ENCODE peak calls at places on chromosomes 3 and 15, in four cellular contexts. B, Y, Z and C are unnamed samples.

GRCh38 chr3:188349963-188350332 is 196.0 kb downstream of the LPP start:
- DNase-seq in B (no peak), Y (no peak), Z (no peak), C (no peak)

GRCh38 chr3:48034000-48034516 is 17.8 kb upstream of the MAP4 start:
- DNase-seq in B (peak), Y (peak), Z (no peak), C (no peak)

GRCh38 chr3:158107508-158108095 is 1.4 kb upstream of the SHOX2 start:
- DNase-seq in B (no peak), Y (no peak), Z (no peak), C (no peak)

GRCh38 chr3:4704552-4704951 is 211.4 kb downstream of the ITPR1 start:
- DNase-seq in B (no peak), Y (no peak), Z (no peak), C (no peak)

GRCh38 chr3:76872999-76873398 is 166.9 kb upstream of the ROBO2 start:
- DNase-seq in B (no peak), Y (no peak), Z (no peak), C (no peak)

GRCh38 chr15:82159922-82160321 is 102.6 kb downstream of the EFL1 start:
- DNase-seq in B (peak), Y (peak), Z (no peak), C (no peak)

GRCh38 chr3:72487078-72487765 is 361.0 kb downstream of the SHQ1 start:
- DNase-seq in B (peak), Y (peak), Z (peak), C (no peak)

GRCh38 chr3:15497984-15498383 is 23.5 kb downstream of the COLQ start:
- DNase-seq in B (no peak), Y (no peak), Z (no peak), C (no peak)

GRCh38 chr3:111594205-111594604 is 941 bp downstream of the ZBED2 start:
- DNase-seq in B (no peak), Y (peak), Z (no peak), C (no peak)

GRCh38 chr3:143311096-143311495 is 191.5 kb downstream of the CHST2 start:
- DNase-seq in B (no peak), Y (no peak), Z (no peak), C (no peak)

GRCh38 chr15:65305776-65306175 is 1.3 kb downstream of the RNU5B-1 start:
- DNase-seq in B (no peak), Y (no peak), Z (no peak), C (no peak)

GRCh38 chr3:43733459-43734384 is 43.0 kb downstream of the ABHD5 start:
- DNase-seq in B (no peak), Y (peak), Z (no peak), C (no peak)

GRCh38 chr3:69541059-69541471 is 155.2 kb upstream of the FRMD4B start:
- DNase-seq in B (no peak), Y (no peak), Z (no peak), C (no peak)

GRCh38 chr3:73480187-73480672 is 144.5 kb downstream of the PDZRN3 start:
- DNase-seq in B (no peak), Y (no peak), Z (no peak), C (no peak)

GRCh38 chr3:129197341-129197740 is 13.6 kb upstream of the CNBP start:
- DNase-seq in B (no peak), Y (peak), Z (no peak), C (no peak)

GRCh38 chr3:177337548-177338331 is 140.5 kb upstream of the TBL1XR1 start:
- DNase-seq in B (no peak), Y (peak), Z (no peak), C (no peak)

GRCh38 chr3:123481722-123482457 is 33.0 kb upstream of the ADCY5 start:
- DNase-seq in B (no peak), Y (no peak), Z (no peak), C (no peak)

GRCh38 chr3:71160800-71161546 is 422.6 kb downstream of the FOXP1 start:
- DNase-seq in B (no peak), Y (peak), Z (no peak), C (no peak)

GRCh38 chr3:162517110-162517509 is 1020.5 kb downstream of the OTOL1 start:
- DNase-seq in B (no peak), Y (peak), Z (no peak), C (no peak)

GRCh38 chr3:59424268-59425010 is 374.6 kb upstream of the CFAP20DC start:
- DNase-seq in B (no peak), Y (peak), Z (no peak), C (no peak)

GRCh38 chr3:176663376-176663775 is 533.9 kb downstream of the TBL1XR1 start:
- DNase-seq in B (no peak), Y (peak), Z (no peak), C (no peak)

GRCh38 chr15:91965501-91966180 is 112.1 kb downstream of the SLCO3A1 start:
- DNase-seq in B (peak), Y (no peak), Z (no peak), C (no peak)

GRCh38 chr3:58306662-58307286 is 454 bp downstream of the HTD2 start:
- DNase-seq in B (no peak), Y (peak), Z (peak), C (no peak)

GRCh38 chr15:28977377-28978010 is 91.7 kb downstream of the APBA2 start:
- DNase-seq in B (peak), Y (peak), Z (no peak), C (no peak)

GRCh38 chr3:197331131-197331530 is 32.7 kb upstream of the DLG1 start:
- DNase-seq in B (peak), Y (peak), Z (no peak), C (no peak)

DNA sequence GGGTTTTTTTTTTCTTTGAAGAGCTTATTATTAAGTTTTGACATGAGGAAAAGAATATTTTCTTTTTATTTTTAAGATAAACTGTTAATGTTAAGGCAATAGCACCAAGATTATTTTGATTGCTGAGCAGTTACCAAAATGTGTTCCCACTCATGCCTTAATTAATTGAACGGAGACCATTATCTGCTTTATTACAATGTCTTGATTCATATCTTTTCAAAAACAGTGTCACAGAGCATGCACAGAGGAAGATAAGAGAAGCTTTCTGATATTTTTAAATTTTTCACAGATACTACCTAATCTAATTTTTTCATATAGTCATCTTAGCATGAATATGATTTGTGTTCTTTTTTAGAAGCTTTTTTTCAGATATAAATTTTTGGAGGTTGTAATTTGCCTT is 106.7 kb upstream of the FEZF2 start:
- DNase-seq in B (no peak), Y (no peak), Z (no peak), C (no peak)
- TF ChIP-seq CTCF in B (no peak), Y (no peak), Z (no peak), C (no peak)

DNA sequence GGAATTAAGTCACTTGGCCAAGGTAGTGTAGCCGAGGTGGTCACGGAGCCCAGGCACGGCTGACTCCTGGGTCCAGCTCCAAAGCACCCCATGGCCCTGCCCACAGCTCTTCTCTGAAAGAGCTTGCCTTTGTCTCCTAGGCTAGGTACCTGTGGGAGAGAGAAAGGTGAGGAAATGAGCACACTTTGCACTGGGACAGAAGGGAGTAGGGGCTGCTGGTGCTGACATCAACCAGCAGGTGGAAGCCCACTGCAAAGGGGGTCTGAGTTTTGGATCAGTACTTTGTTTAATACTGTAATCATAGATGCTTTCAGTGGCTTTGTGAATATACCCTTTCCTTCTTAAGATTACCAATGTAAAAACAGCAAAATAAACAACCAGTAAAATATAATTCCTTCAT is 128.3 kb upstream of the EIF1B start:
- DNase-seq in B (no peak), Y (no peak), Z (no peak), C (no peak)
- TF ChIP-seq CTCF in B (no peak), Y (peak), Z (no peak), C (no peak)

GRCh38 chr3:37531071-37531720 is 330.5 kb upstream of the CTDSPL start:
- DNase-seq in B (no peak), Y (no peak), Z (peak), C (no peak)

GRCh38 chr3:37536033-37536432 is 325.6 kb upstream of the CTDSPL start:
- DNase-seq in B (no peak), Y (no peak), Z (no peak), C (no peak)

GRCh38 chr3:37530298-37530697 is 331.4 kb upstream of the CTDSPL start:
- DNase-seq in B (no peak), Y (no peak), Z (no peak), C (no peak)

GRCh38 chr3:37534940-37535339 is 326.7 kb upstream of the CTDSPL start:
- DNase-seq in B (no peak), Y (no peak), Z (no peak), C (no peak)

GRCh38 chr3:37532168-37532567 is 329.5 kb upstream of the CTDSPL start:
- DNase-seq in B (no peak), Y (no peak), Z (no peak), C (no peak)
- TF ChIP-seq CTCF in B (no peak), Y (no peak), Z (no peak), C (no peak)

GRCh38 chr3:156455839-156456238 is 99.1 kb downstream of the SSR3 start:
- DNase-seq in B (no peak), Y (no peak), Z (no peak), C (no peak)

GRCh38 chr3:156445117-156445968 is 109.6 kb downstream of the SSR3 start:
- DNase-seq in B (no peak), Y (no peak), Z (no peak), C (no peak)

GRCh38 chr3:156448300-156448699 is 106.6 kb downstream of the SSR3 start:
- DNase-seq in B (peak), Y (peak), Z (no peak), C (no peak)

DNA sequence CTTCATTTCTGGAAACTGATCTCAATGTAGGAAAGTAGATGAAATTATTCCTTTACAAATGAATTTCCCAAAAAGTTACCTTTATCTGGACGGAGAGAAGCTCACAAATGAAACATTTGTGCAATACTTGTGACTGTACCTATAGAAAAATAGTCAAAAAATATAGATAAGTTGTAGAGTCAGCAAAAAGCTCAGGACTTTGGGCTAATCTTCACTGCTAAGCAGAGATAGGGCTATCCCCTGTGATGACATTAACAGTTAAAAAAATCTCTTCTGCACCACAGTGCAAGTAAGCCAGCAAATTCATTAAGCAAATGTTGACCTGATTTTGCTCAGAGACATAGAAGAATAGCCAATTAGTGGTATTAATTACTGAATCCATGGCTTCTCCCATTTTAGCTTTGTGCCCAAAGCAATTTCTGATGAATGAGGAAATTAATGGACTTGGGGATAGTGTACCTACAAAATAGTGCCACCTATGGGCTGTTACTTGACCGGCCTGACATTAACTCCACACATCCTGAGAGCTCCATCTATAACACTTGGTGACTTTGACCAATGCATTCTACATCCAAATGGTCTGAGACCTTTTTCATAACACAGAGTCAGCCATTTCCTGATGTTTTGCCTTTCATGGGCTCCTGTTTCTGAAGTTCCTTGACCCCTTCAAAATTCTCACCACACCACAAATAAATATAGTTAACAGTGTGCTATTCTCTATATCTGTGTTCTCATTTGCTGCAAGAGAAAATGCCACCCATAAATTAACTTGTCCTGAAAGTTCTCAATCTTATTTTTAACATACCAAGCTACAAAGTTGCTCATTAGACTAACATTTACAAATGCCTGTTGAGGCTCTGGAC is 105.0 kb downstream of the SSR3 start:
- DNase-seq in B (peak), Y (peak), Z (no peak), C (no peak)
- TF ChIP-seq CTCF in B (peak), Y (peak), Z (peak), C (peak)

GRCh38 chr15:97482521-97482920 is 478.0 kb upstream of the ARRDC4 start:
- DNase-seq in B (no peak), Y (no peak), Z (no peak), C (no peak)
- TF ChIP-seq CTCF in B (no peak), Y (no peak), Z (no peak), C (no peak)

DNA sequence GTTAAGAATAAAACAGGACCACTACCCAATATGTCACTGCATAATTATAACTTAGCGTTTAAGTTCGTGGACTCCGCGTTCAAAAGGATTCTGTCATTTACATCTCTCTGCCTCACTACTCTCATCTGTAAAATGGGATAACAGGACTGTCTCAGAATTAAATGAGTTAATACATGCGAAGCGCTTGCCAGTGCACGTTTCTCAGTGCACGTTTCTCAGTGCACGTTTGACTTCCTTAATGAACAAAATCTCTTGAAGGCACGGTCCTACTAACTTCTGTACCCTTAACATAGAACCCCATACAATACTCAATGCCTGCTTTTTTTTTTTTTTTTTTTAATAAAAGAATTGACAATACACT is 499 bp downstream of the RABL3 start:
- DNase-seq in B (peak), Y (no peak), Z (peak), C (no peak)
- TF ChIP-seq CTCF in B (no peak), Y (no peak), Z (no peak), C (no peak)

GRCh38 chr3:26118165-26118564 is 328.3 kb downstream of the OXSM start:
- DNase-seq in B (no peak), Y (peak), Z (no peak), C (no peak)
- TF ChIP-seq CTCF in B (no peak), Y (no peak), Z (no peak), C (peak)